ENCODE peak calls at places on chromosomes 11 and 22, in ten cellular contexts. T is endodermal cell, I is left lung, D is lower lobe of right lung, H is AG04449, S is AG09309, P is Panc1, J is A673, C is ovary, K is kidney epithelial cell. R is an unnamed sample.

GRCh38 chr11:66451663-66452062 is 13.0 kb upstream of the MRPL11 start:
- DNase-seq in T (no peak), C (no peak), J (no peak), K (no peak), D (no peak), H (no peak), I (no peak), P (no peak), S (no peak), R (no peak)

GRCh38 chr11:119323532-119324033 is 6.7 kb upstream of the MCAM start:
- DNase-seq in P (peak), K (no peak), D (no peak), C (peak), J (peak), H (no peak), S (no peak), I (no peak), T (peak), R (peak)

GRCh38 chr11:126084608-126084912 is 21.9 kb upstream of the CDON start:
- DNase-seq in J (no peak), I (peak), T (peak), S (no peak), D (peak), C (no peak), K (no peak), H (no peak), P (no peak), R (no peak)

GRCh38 chr22:38733329-38734202 is 22.2 kb downstream of the SUN2 start:
- DNase-seq in D (no peak), C (peak), P (no peak), S (no peak), T (peak), H (no peak), I (no peak), J (peak), K (no peak), R (peak)

GRCh38 chr11:1573077-1573846 is 1.2 kb upstream of the DUSP8 start:
- DNase-seq in T (peak), H (no peak), D (no peak), C (no peak), P (no peak), K (no peak), S (no peak), I (no peak), J (no peak), R (no peak)

GRCh38 chr22:47029244-47030001 is 267.0 kb downstream of the TBC1D22A start:
- DNase-seq in J (no peak), I (peak), H (no peak), S (no peak), K (no peak), D (peak), P (no peak), T (no peak), C (no peak), R (no peak)

GRCh38 chr11:105071060-105071732 is 26.1 kb upstream of the CARD16 start:
- DNase-seq in T (no peak), S (no peak), I (no peak), D (no peak), J (no peak), K (no peak), P (no peak), C (no peak), H (no peak), R (no peak)

GRCh38 chr11:118921121-118921928 is 4.4 kb downstream of the BCL9L start:
- DNase-seq in P (no peak), C (peak), S (no peak), H (no peak), J (peak), K (no peak), D (peak), T (peak), I (peak), R (peak)

GRCh38 chr11:116648229-116649174 is 124.3 kb downstream of the BUD13 start:
- DNase-seq in T (no peak), I (no peak), J (no peak), K (no peak), D (no peak), S (no peak), H (no peak), C (no peak), P (no peak), R (no peak)

GRCh38 chr11:68313574-68314202 is 1.3 kb downstream of the LRP5 start:
- DNase-seq in K (no peak), I (no peak), S (no peak), J (peak), C (no peak), T (no peak), D (no peak), P (no peak), H (no peak), R (peak)

GRCh38 chr11:2599561-2600189 is 100.1 kb downstream of the KCNQ1OT1 start:
- DNase-seq in D (no peak), S (no peak), P (no peak), H (no peak), J (no peak), T (peak), I (no peak), C (no peak), K (no peak), R (no peak)

GRCh38 chr11:73271936-73272679 is at the start of gene P2RY6:
- DNase-seq in J (peak), D (peak), K (peak), H (peak), I (peak), C (no peak), T (peak), P (no peak), S (no peak), R (peak)

GRCh38 chr11:95335989-95336388 is 105.0 kb upstream of the SESN3 start:
- DNase-seq in T (peak), C (no peak), I (no peak), D (no peak), S (no peak), H (no peak), J (peak), P (no peak), K (no peak), R (no peak)

GRCh38 chr11:6596237-6596877 is 7.1 kb downstream of the RRP8 start:
- DNase-seq in D (no peak), T (peak), I (no peak), C (no peak), P (no peak), H (no peak), S (no peak), J (no peak), K (no peak), R (no peak)

GRCh38 chr22:36352775-36353507 is 34.8 kb downstream of the MYH9 start:
- DNase-seq in K (no peak), J (no peak), I (no peak), H (no peak), D (peak), T (no peak), C (peak), P (no peak), S (no peak), R (peak)

GRCh38 chr22:36351921-36352774 is 35.6 kb downstream of the MYH9 start:
- DNase-seq in D (peak), J (no peak), H (no peak), I (no peak), T (peak), C (no peak), S (no peak), K (no peak), P (no peak), R (peak)

GRCh38 chr22:36349726-36350125 is 38.0 kb downstream of the MYH9 start:
- DNase-seq in J (no peak), T (no peak), P (no peak), K (no peak), I (no peak), H (no peak), C (no peak), S (no peak), D (no peak), R (no peak)

GRCh38 chr22:36348760-36349159 is 39.0 kb downstream of the MYH9 start:
- DNase-seq in P (no peak), S (no peak), K (no peak), J (no peak), C (no peak), D (no peak), T (no peak), H (no peak), I (no peak), R (no peak)

GRCh38 chr22:36350751-36351594 is 36.8 kb downstream of the MYH9 start:
- DNase-seq in C (peak), S (no peak), T (peak), P (no peak), D (no peak), I (no peak), K (peak), H (no peak), J (no peak), R (peak)
- TF ChIP-seq CTCF in C (no peak), S (peak), T (peak), P (no peak), D (no peak), I (no peak), K (peak), H (peak), J (no peak), R (peak)

GRCh38 chr11:34223021-34223813 is 117.8 kb downstream of the NAT10 start:
- DNase-seq in S (peak), T (no peak), K (no peak), J (peak), D (no peak), P (no peak), C (peak), I (peak), H (peak), R (peak)
- H3K4me3 ChIP-seq in S (no peak), T (no peak), K (no peak), J (no peak), D (no peak), P (peak), C (no peak), I (no peak), H (no peak), R (no peak)

GRCh38 chr22:42305967-42306366 is 35.5 kb upstream of the TCF20 start:
- DNase-seq in K (no peak), D (no peak), T (no peak), I (no peak), S (no peak), P (no peak), H (no peak), J (no peak), C (no peak), R (no peak)

GRCh38 chr22:42308887-42309468 is 38.5 kb upstream of the TCF20 start:
- DNase-seq in K (no peak), P (no peak), D (no peak), J (no peak), H (no peak), T (no peak), C (no peak), I (no peak), S (no peak), R (no peak)

GRCh38 chr22:42309865-42310264 is 39.4 kb upstream of the TCF20 start:
- DNase-seq in H (no peak), I (no peak), P (no peak), C (no peak), D (no peak), J (no peak), K (no peak), S (no peak), T (no peak), R (no peak)

GRCh38 chr22:42310301-42310981 is 40.0 kb upstream of the TCF20 start:
- DNase-seq in C (no peak), H (no peak), J (peak), I (no peak), D (no peak), T (peak), K (no peak), P (no peak), S (no peak), R (no peak)

GRCh38 chr22:42307806-42308563 is 37.5 kb upstream of the TCF20 start:
- DNase-seq in J (no peak), H (no peak), I (no peak), D (no peak), S (no peak), C (no peak), K (no peak), T (no peak), P (no peak), R (no peak)
- TF ChIP-seq CTCF in J (no peak), H (no peak), I (no peak), D (no peak), S (no peak), C (no peak), K (no peak), T (no peak), P (no peak), R (no peak)

DNA sequence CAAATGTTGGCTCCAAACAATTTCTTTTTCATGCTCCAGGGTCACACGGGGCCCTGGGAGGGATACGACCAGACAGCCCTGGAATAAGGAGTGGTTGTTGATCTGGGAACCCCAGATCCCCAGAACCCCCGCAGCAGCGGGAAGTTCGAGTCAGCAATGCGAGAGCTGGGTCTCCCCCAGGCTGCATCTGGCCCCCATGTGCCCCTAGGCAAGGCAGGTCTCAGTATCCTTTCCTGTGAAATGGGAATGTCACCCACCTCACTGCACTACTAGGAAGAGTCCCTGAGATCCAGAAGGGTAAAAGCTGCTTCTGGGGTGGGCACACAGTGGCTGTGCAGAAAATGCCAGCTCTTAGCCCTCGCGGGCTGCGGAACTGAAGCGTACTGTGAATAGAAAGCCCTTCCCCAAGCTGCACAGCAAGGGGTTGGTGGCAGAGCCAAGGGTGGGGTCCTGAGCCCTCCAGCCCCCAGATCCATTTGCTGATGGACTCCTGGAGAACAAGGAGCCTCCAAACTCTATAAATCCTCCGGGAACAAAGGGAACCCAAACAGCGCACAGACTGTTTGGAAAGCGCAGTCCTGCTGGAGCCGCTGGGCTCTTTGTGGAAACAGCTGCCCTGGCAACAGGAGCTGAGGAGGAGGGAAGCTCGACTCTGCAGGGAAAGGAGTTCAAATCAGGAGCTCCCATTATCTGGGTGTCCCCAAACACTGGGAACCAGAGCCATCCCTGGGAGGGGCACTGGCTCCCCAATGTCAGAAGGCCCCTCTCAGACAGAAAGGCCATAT is 68.2 kb upstream of the SHISAL1 start:
- DNase-seq in T (peak), K (no peak), H (no peak), D (peak), C (no peak), P (no peak), S (no peak), J (no peak), I (no peak), R (no peak)
- H3K4me3 ChIP-seq in T (no peak), K (no peak), H (no peak), D (no peak), C (no peak), P (no peak), S (no peak), J (no peak), I (no peak), R (no peak)

R was measured in fibroblast of mammary gland.